ENCODE peak calls at places on chromosomes 2 and 18, in seven cellular contexts. One of them, this sample, is unnamed.
A peak's percentile ranks its signal among the peaks of the same experiment; 100 is the strongest.

GRCh38 chr2:197947219-197947757 is 142.9 kb downstream of the PLCL1 start:
- DNase-seq in K562: no peak
- DNase-seq in ovary: no peak
- DNase-seq in body of pancreas: no peak
- DNase-seq in gastrocnemius medialis: no peak
- DNase-seq in spleen: no peak
- DNase-seq in right lobe of liver: no peak
- DNase-seq in this sample: no peak

GRCh38 chr2:239927424-239927981 is 97.6 kb downstream of the NDUFA10 start:
- DNase-seq in K562: peak; percentile 78
- DNase-seq in ovary: no peak
- DNase-seq in body of pancreas: no peak
- DNase-seq in gastrocnemius medialis: peak; percentile 17
- DNase-seq in spleen: peak; percentile 79
- DNase-seq in right lobe of liver: peak; percentile 26
- DNase-seq in this sample: peak; percentile 39

GRCh38 chr2:132884692-132885091 is 214.7 kb upstream of the LYPD1 start:
- DNase-seq in K562: no peak
- DNase-seq in ovary: no peak
- DNase-seq in body of pancreas: no peak
- DNase-seq in gastrocnemius medialis: no peak
- DNase-seq in spleen: no peak
- DNase-seq in right lobe of liver: no peak
- DNase-seq in this sample: no peak

GRCh38 chr2:98869272-98869641 is 66.8 kb downstream of the CRACDL start:
- DNase-seq in K562: no peak
- DNase-seq in ovary: no peak
- DNase-seq in body of pancreas: peak; percentile 90
- DNase-seq in gastrocnemius medialis: no peak
- DNase-seq in spleen: no peak
- DNase-seq in right lobe of liver: no peak
- DNase-seq in this sample: peak; percentile 92

GRCh38 chr2:212154392-212154791 is 384.2 kb downstream of the ERBB4 start:
- DNase-seq in K562: no peak
- DNase-seq in ovary: no peak
- DNase-seq in body of pancreas: no peak
- DNase-seq in gastrocnemius medialis: no peak
- DNase-seq in spleen: no peak
- DNase-seq in right lobe of liver: no peak
- DNase-seq in this sample: no peak

GRCh38 chr2:112644155-112644932 is 1.4 kb upstream of the SLC20A1 start:
- DNase-seq in K562: no peak
- DNase-seq in ovary: no peak
- DNase-seq in body of pancreas: peak; percentile 58
- DNase-seq in gastrocnemius medialis: no peak
- DNase-seq in spleen: no peak
- DNase-seq in right lobe of liver: no peak
- DNase-seq in this sample: no peak

GRCh38 chr18:62365420-62365819 is 40.3 kb downstream of the TNFRSF11A start:
- DNase-seq in K562: no peak
- DNase-seq in ovary: no peak
- DNase-seq in body of pancreas: no peak
- DNase-seq in gastrocnemius medialis: no peak
- DNase-seq in spleen: no peak
- DNase-seq in right lobe of liver: no peak
- DNase-seq in this sample: no peak

GRCh38 chr2:126783341-126783740 is 115.3 kb upstream of the TEX51 start:
- DNase-seq in K562: no peak
- DNase-seq in ovary: no peak
- DNase-seq in body of pancreas: no peak
- DNase-seq in gastrocnemius medialis: no peak
- DNase-seq in spleen: peak; percentile 39
- DNase-seq in right lobe of liver: no peak
- DNase-seq in this sample: no peak

GRCh38 chr2:82795446-82795845 is 1663.6 kb downstream of the SUCLG1 start:
- DNase-seq in K562: no peak
- DNase-seq in ovary: no peak
- DNase-seq in body of pancreas: no peak
- DNase-seq in gastrocnemius medialis: no peak
- DNase-seq in spleen: no peak
- DNase-seq in right lobe of liver: no peak
- DNase-seq in this sample: no peak

GRCh38 chr18:76445741-76446232 is 49.3 kb downstream of the ZNF516 start:
- DNase-seq in K562: no peak
- DNase-seq in ovary: no peak
- DNase-seq in body of pancreas: no peak
- DNase-seq in gastrocnemius medialis: peak; percentile 23
- DNase-seq in spleen: peak; percentile 72
- DNase-seq in right lobe of liver: peak; percentile 88
- DNase-seq in this sample: no peak

GRCh38 chr2:85631316-85631715 is 15.3 kb downstream of the USP39 start:
- DNase-seq in K562: no peak
- DNase-seq in ovary: no peak
- DNase-seq in body of pancreas: no peak
- DNase-seq in gastrocnemius medialis: no peak
- DNase-seq in spleen: no peak
- DNase-seq in right lobe of liver: no peak
- DNase-seq in this sample: no peak

GRCh38 chr18:8380926-8381325 is 228.3 kb upstream of the RAB12 start:
- DNase-seq in K562: no peak
- DNase-seq in ovary: no peak
- DNase-seq in body of pancreas: no peak
- DNase-seq in gastrocnemius medialis: no peak
- DNase-seq in spleen: no peak
- DNase-seq in right lobe of liver: no peak
- DNase-seq in this sample: no peak

GRCh38 chr2:240013343-240013742 is 11.8 kb downstream of the NDUFA10 start:
- DNase-seq in K562: no peak
- DNase-seq in ovary: no peak
- DNase-seq in body of pancreas: no peak
- DNase-seq in gastrocnemius medialis: no peak
- DNase-seq in spleen: no peak
- DNase-seq in right lobe of liver: no peak
- DNase-seq in this sample: no peak

GRCh38 chr2:9288681-9289338 is 82.2 kb downstream of the ASAP2 start:
- DNase-seq in K562: no peak
- DNase-seq in ovary: no peak
- DNase-seq in body of pancreas: no peak
- DNase-seq in gastrocnemius medialis: no peak
- DNase-seq in spleen: no peak
- DNase-seq in right lobe of liver: no peak
- DNase-seq in this sample: no peak

GRCh38 chr2:143452817-143453462 is 323.7 kb downstream of the ARHGAP15 start:
- DNase-seq in K562: no peak
- DNase-seq in ovary: no peak
- DNase-seq in body of pancreas: no peak
- DNase-seq in gastrocnemius medialis: no peak
- DNase-seq in spleen: no peak
- DNase-seq in right lobe of liver: no peak
- DNase-seq in this sample: peak; percentile 59

GRCh38 chr2:19731515-19731914 is 170.3 kb downstream of the TTC32 start:
- DNase-seq in K562: no peak
- DNase-seq in ovary: no peak
- DNase-seq in body of pancreas: no peak
- DNase-seq in gastrocnemius medialis: no peak
- DNase-seq in spleen: no peak
- DNase-seq in right lobe of liver: no peak
- DNase-seq in this sample: no peak

GRCh38 chr2:69456154-69456553 is 18.9 kb upstream of the NFU1 start:
- DNase-seq in K562: no peak
- DNase-seq in ovary: no peak
- DNase-seq in body of pancreas: no peak
- DNase-seq in gastrocnemius medialis: no peak
- DNase-seq in spleen: no peak
- DNase-seq in right lobe of liver: no peak
- DNase-seq in this sample: no peak

GRCh38 chr2:230865766-230866703 is 1.3 kb downstream of the ITM2C start:
- DNase-seq in K562: no peak
- DNase-seq in ovary: peak; percentile 53
- DNase-seq in body of pancreas: peak; percentile 39
- DNase-seq in gastrocnemius medialis: no peak
- DNase-seq in spleen: peak; percentile 85
- DNase-seq in right lobe of liver: peak; percentile 55
- DNase-seq in this sample: peak; percentile 89

GRCh38 chr2:29224693-29225551 is 109.7 kb downstream of the CLIP4 start:
- DNase-seq in K562: no peak
- DNase-seq in ovary: no peak
- DNase-seq in body of pancreas: no peak
- DNase-seq in gastrocnemius medialis: peak; percentile 12
- DNase-seq in spleen: peak; percentile 42
- DNase-seq in right lobe of liver: no peak
- DNase-seq in this sample: peak; percentile 39

GRCh38 chr2:131673400-131674173 is 145.9 kb downstream of the CCDC74A start:
- DNase-seq in K562: peak; percentile 49
- DNase-seq in ovary: peak; percentile 78
- DNase-seq in body of pancreas: peak; percentile 86
- DNase-seq in gastrocnemius medialis: peak; percentile 65
- DNase-seq in spleen: peak; percentile 92
- DNase-seq in right lobe of liver: peak; percentile 84
- DNase-seq in this sample: peak; percentile 68

GRCh38 chr2:39356922-39357639 is 80.0 kb downstream of the MAP4K3 start:
- DNase-seq in K562: no peak
- DNase-seq in ovary: no peak
- DNase-seq in body of pancreas: no peak
- DNase-seq in gastrocnemius medialis: peak; percentile 27
- DNase-seq in spleen: no peak
- DNase-seq in right lobe of liver: no peak
- DNase-seq in this sample: no peak

GRCh38 chr2:73503992-73504570 is 118.4 kb downstream of the ALMS1 start:
- DNase-seq in K562: peak; percentile 23
- DNase-seq in ovary: no peak
- DNase-seq in body of pancreas: no peak
- DNase-seq in gastrocnemius medialis: no peak
- DNase-seq in spleen: no peak
- DNase-seq in right lobe of liver: no peak
- DNase-seq in this sample: no peak

DNA sequence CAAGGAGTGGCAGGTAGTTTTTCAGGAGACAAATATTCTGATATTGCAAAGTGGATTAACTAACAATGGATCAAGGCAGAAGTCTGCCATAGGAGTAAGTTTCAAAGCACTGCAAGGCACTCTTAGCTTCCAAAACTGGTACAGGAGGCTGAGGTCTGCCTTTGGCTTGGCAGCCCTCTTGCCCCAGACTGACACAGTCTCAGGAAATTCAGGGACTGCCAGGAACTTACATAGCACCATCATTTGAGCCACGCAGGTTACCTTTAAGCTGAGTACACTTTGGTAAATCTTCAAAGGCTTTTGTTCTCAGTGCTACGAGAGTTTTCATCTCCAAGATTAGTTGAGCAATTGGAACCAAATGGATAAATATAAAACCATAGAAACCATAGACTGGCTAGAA is 18.9 kb downstream of the ANKRD29 start:
- DNase-seq in K562: no peak
- DNase-seq in ovary: no peak
- DNase-seq in body of pancreas: no peak
- DNase-seq in gastrocnemius medialis: no peak
- DNase-seq in spleen: no peak
- DNase-seq in right lobe of liver: no peak
- DNase-seq in this sample: no peak
- TF ChIP-seq POLR2A in K562: no peak
- TF ChIP-seq POLR2A in ovary: no peak
- TF ChIP-seq POLR2A in body of pancreas: no peak
- TF ChIP-seq POLR2A in gastrocnemius medialis: no peak
- TF ChIP-seq POLR2A in spleen: no peak
- TF ChIP-seq POLR2A in right lobe of liver: no peak
- TF ChIP-seq POLR2A in this sample: no peak

DNA sequence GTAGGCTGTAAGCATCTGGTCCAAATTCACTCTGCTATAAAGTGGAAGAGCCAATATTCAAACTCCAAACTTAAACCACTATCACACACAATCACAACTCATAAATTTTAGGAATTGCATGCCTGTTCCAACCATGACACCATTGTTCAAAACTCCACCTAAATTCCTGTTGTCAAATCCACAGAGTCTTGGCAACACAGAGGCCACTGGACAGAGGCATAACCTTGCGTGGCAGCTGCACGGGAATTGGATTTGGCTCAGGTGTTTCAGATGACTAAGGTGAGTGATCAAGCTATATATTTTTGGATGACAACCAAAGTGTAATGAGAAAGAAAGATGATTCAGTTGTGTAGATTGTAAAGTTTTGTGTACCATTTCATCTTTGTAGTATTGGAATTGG is 422.7 kb upstream of the TNP1 start:
- DNase-seq in K562: no peak
- DNase-seq in ovary: no peak
- DNase-seq in body of pancreas: no peak
- DNase-seq in gastrocnemius medialis: no peak
- DNase-seq in spleen: no peak
- DNase-seq in right lobe of liver: no peak
- DNase-seq in this sample: no peak
- H3K4me1 ChIP-seq in K562: no peaks in the 10 kb centered on the region
- H3K4me1 ChIP-seq in ovary: no peaks in the 10 kb centered on the region
- H3K4me1 ChIP-seq in body of pancreas: no peaks in the 10 kb centered on the region
- H3K4me1 ChIP-seq in gastrocnemius medialis: peaks cover 10% of the 10 kb centered on the region
- H3K4me1 ChIP-seq in spleen: peaks cover 15% of the 10 kb centered on the region
- H3K4me1 ChIP-seq in right lobe of liver: no peaks in the 10 kb centered on the region
- H3K4me1 ChIP-seq in this sample: no peaks in the 10 kb centered on the region

GRCh38 chr2:71276311-71277158 is 49.6 kb upstream of the PAIP2B start:
- DNase-seq in K562: peak; percentile 94
- DNase-seq in ovary: peak; percentile 80
- DNase-seq in body of pancreas: peak; percentile 86
- DNase-seq in gastrocnemius medialis: peak; percentile 90
- DNase-seq in spleen: peak; percentile 95
- DNase-seq in right lobe of liver: peak; percentile 93
- DNase-seq in this sample: peak; percentile 92
- TF ChIP-seq POLR2A in K562: no peak
- TF ChIP-seq POLR2A in ovary: no peak
- TF ChIP-seq POLR2A in body of pancreas: peak; percentile 49
- TF ChIP-seq POLR2A in gastrocnemius medialis: peak; percentile 99
- TF ChIP-seq POLR2A in spleen: no peak
- TF ChIP-seq POLR2A in right lobe of liver: peak; percentile 60
- TF ChIP-seq POLR2A in this sample: no peak

DNA sequence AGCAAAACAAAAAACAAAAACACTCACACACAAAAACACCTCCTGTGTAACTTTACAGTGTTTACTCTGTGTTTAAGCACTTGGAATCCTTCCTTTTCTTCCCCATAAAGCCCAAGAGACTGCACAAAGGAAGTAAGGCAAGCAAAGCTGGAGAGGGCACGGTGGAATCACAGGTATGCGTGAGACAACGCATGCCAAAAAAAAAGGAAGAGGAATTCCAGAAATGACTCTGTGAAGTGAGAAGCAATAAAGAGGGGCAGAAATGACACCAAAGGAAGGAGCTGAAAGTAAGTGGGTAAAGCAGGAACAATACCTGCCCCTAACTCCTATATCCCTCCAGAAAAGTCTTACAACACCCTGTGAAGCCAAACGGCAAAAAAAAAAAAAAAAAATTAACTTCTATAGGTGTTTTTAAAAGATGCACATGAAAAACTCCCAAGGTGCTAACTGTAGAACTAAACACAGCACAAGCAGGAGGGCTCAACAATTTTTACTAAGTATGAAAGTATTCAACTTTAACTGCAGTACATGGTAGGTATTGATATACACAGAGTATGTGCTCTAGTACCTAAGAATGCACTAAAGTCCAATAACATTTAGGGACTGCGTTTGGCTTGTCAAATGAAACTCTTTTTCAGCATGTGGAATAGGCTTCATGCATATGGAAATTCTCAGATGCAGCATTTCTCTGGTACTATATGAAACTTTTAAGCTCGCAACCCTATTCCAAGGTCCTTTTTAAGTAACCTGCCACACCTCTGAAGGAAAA is 9.1 kb downstream of the RND3 start:
- DNase-seq in K562: no peak
- DNase-seq in ovary: no peak
- DNase-seq in body of pancreas: no peak
- DNase-seq in gastrocnemius medialis: no peak
- DNase-seq in spleen: no peak
- DNase-seq in right lobe of liver: no peak
- DNase-seq in this sample: no peak
- H3K4me1 ChIP-seq in K562: no peaks in the 10 kb centered on the region
- H3K4me1 ChIP-seq in ovary: no peaks in the 10 kb centered on the region
- H3K4me1 ChIP-seq in body of pancreas: peaks cover 16% of the 10 kb centered on the region
- H3K4me1 ChIP-seq in gastrocnemius medialis: peaks cover 70% of the 10 kb centered on the region
- H3K4me1 ChIP-seq in spleen: peaks cover 25% of the 10 kb centered on the region
- H3K4me1 ChIP-seq in right lobe of liver: peaks cover 55% of the 10 kb centered on the region
- H3K4me1 ChIP-seq in this sample: no peaks in the 10 kb centered on the region

This sample was measured in Peyer's patch.